ENCODE peak calls at places on chromosomes 11 and 22, in six cellular contexts. E, S, A, H, I and C are unnamed samples.
A peak's percentile ranks its signal among the peaks of the same experiment; 100 is the strongest.

GRCh38 chr22:24440718-24441405 is 13.5 kb downstream of the ADORA2A start:
- DNase-seq in A (no peak), H (no peak), S (no peak), E (peak; percentile 79), I (no peak), C (no peak)

GRCh38 chr11:10716543-10717259 is 23.1 kb upstream of the IRAG1 start:
- DNase-seq in E (no peak), H (no peak), A (no peak), I (no peak), S (no peak), C (no peak)

GRCh38 chr11:78975081-78975480 is 400.4 kb upstream of the NARS2 start:
- DNase-seq in I (no peak), H (no peak), E (no peak), A (no peak), S (no peak), C (no peak)

GRCh38 chr11:113411536-113411935 is 24.0 kb downstream of the ANKK1 start:
- DNase-seq in H (no peak), S (no peak), A (no peak), E (no peak), I (no peak), C (no peak)

GRCh38 chr22:48563966-48564330 is 1263.7 kb downstream of the BRD1 start:
- DNase-seq in H (no peak), A (no peak), S (no peak), E (no peak), I (no peak), C (no peak)

GRCh38 chr11:104094576-104094975 is 58.1 kb downstream of the DDI1 start:
- DNase-seq in S (no peak), H (no peak), I (no peak), A (peak; percentile 66), E (no peak), C (no peak)

GRCh38 chr11:22456993-22457748 is 119.0 kb downstream of the SLC17A6 start:
- DNase-seq in S (no peak), H (no peak), A (no peak), E (no peak), I (no peak), C (no peak)

GRCh38 chr11:2156416-2157182 is 4.4 kb downstream of the INS start:
- DNase-seq in S (peak; percentile 78), A (peak; percentile 26), I (peak; percentile 46), H (peak; percentile 64), E (peak; percentile 89), C (peak; percentile 81)

GRCh38 chr22:39238124-39238466 is 6.7 kb downstream of the PDGFB start:
- DNase-seq in S (no peak), H (no peak), I (no peak), A (no peak), E (no peak), C (no peak)

GRCh38 chr11:1920909-1921575 is 1.5 kb downstream of the TNNT3 start:
- DNase-seq in H (no peak), E (peak; percentile 69), A (no peak), S (no peak), I (no peak), C (no peak)

GRCh38 chr11:47000033-47000432 is 63.5 kb downstream of the CSTPP1 start:
- DNase-seq in I (no peak), S (no peak), A (no peak), E (no peak), H (no peak), C (peak; percentile 41)
- TF ChIP-seq CTCF in I (no peak), S (no peak), A (no peak), E (no peak), H (no peak), C (no peak)

GRCh38 chr11:62505112-62505783 is 41.4 kb downstream of the AHNAK start:
- DNase-seq in E (no peak), H (peak; percentile 34), I (no peak), S (no peak), A (no peak), C (peak; percentile 53)
- H3K4me3 ChIP-seq in E (peak overlapping the region; percentile 18), H (peak overlapping the region; percentile 37), I (no peak overlapping the region), S (peak overlapping the region; percentile 39), A (no peak overlapping the region), C (no peak overlapping the region)

GRCh38 chr11:129319751-129320150 is 55.9 kb upstream of the BARX2 start:
- DNase-seq in E (no peak), A (no peak), S (no peak), H (no peak), I (no peak), C (no peak)

GRCh38 chr11:129316781-129317180 is 58.9 kb upstream of the BARX2 start:
- DNase-seq in I (no peak), H (no peak), A (no peak), E (no peak), S (no peak), C (no peak)

GRCh38 chr11:129315781-129316579 is 59.7 kb upstream of the BARX2 start:
- DNase-seq in H (no peak), A (no peak), I (no peak), E (no peak), S (no peak), C (no peak)

GRCh38 chr11:129319201-129319600 is 56.4 kb upstream of the BARX2 start:
- DNase-seq in H (no peak), I (no peak), S (no peak), A (no peak), E (no peak), C (no peak)

DNA sequence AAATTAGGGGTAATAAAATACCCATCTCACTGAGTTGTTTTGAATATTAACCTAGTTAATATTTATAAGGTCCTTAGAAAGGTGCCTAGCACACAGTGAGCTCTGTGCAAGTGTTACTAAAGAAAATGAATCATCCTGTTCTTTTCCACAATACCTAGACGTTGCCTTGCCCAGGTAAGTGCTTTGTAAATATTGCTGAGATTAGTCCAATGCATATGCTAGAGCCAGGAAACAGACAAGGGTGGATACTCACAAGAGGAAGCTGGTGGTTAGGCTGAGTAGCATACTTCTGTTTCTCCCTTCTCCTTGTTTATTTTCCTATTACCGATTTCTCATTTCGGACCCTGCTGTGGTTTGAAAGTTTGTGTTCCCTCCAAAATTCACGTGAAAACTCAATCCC is 58.1 kb upstream of the BARX2 start:
- DNase-seq in I (no peak), A (no peak), H (no peak), S (no peak), E (no peak), C (no peak)
- H3K27ac ChIP-seq in I (no peak overlapping the region), A (no peak overlapping the region), H (no peak overlapping the region), S (no peak overlapping the region), E (no peak overlapping the region), C (no peak overlapping the region)

DNA sequence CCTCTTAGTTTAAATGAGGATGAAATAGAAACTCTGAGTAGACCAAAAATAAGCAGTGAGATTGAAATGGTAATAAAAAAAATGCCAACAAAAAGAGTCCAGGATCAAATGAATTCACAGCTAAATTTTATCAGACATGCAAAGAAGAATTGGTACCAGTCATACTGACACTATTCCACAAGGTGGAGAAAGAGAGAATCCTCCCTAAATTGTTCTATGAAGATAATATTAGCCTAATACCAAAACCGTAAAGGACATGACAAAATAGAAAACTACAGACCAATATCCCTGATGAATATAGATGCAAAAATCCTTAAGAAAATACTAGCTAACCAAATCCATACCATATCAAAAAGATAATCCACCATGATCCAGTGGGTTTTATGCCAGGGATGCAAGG is 169.8 kb upstream of the CHORDC1 start:
- DNase-seq in A (no peak), S (no peak), H (no peak), I (no peak), E (no peak), C (no peak)
- TF ChIP-seq CTCF in A (no peak), S (no peak), H (no peak), I (peak; percentile 20), E (no peak), C (no peak)

DNA sequence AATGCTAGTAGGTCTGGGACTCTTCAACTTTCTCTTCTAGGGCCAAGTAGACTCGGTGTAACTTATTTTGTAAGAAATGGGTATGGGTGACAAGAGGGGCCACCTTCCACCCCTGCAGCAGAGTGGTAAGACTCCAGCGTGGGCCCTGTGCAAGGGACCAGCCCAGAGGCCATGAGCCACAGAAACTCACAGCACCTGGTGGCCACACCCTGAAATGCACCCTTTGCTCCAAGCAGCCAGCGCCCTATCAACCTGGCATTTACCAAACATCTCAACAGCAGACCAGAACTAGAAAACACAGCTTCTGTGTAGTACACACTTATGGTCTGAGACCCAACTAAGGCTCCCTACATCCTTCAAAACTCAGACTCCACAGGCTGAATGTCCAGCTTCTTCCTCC is 5.7 kb downstream of the CDCA5 start:
- DNase-seq in H (no peak), A (peak; percentile 17), E (peak; percentile 82), I (peak; percentile 71), S (no peak), C (peak; percentile 59)
- H3K4me3 ChIP-seq in H (no peak overlapping the region), A (no peak overlapping the region), E (no peak overlapping the region), I (peak overlapping the region; percentile 38), S (no peak overlapping the region), C (no peak overlapping the region)

GRCh38 chr11:128308793-128309192 is 278.6 kb downstream of the ETS1 start:
- DNase-seq in I (no peak), S (no peak), E (no peak), A (no peak), H (no peak), C (no peak)

GRCh38 chr11:128302425-128303186 is 284.8 kb downstream of the ETS1 start:
- DNase-seq in E (no peak), I (peak; percentile 47), S (no peak), H (no peak), A (no peak), C (no peak)

GRCh38 chr11:128303383-128303782 is 284.0 kb downstream of the ETS1 start:
- DNase-seq in E (no peak), I (no peak), S (no peak), H (no peak), A (no peak), C (no peak)

GRCh38 chr11:128305588-128305987 is 281.8 kb downstream of the ETS1 start:
- DNase-seq in I (peak; percentile 16), E (no peak), H (no peak), A (no peak), S (no peak), C (no peak)

GRCh38 chr11:128304666-128305485 is 282.5 kb downstream of the ETS1 start:
- DNase-seq in I (no peak), S (no peak), E (no peak), H (no peak), A (no peak), C (no peak)
- H3K27ac ChIP-seq in I (no peak overlapping the region), S (no peak overlapping the region), E (peak overlapping the region; percentile 66), H (no peak overlapping the region), A (no peak overlapping the region), C (no peak overlapping the region)